ENCODE peak calls at places on chromosomes 3 and 15, in five cellular contexts. One of them, this sample, is unnamed.

GRCh38 chr15:64845183-64845611 is 3.5 kb downstream of the PLEKHO2 start:
- DNase-seq in K562: no peak
- DNase-seq in endothelial cell of umbilical vein: peak; percentile 53
- DNase-seq in GM12878: no peak
- DNase-seq in A549: no peak
- DNase-seq in this sample: peak; percentile 63

GRCh38 chr3:102183623-102184022 is 251.2 kb upstream of the ZPLD1 start:
- DNase-seq in K562: no peak
- DNase-seq in endothelial cell of umbilical vein: no peak
- DNase-seq in GM12878: no peak
- DNase-seq in A549: no peak
- DNase-seq in this sample: no peak

GRCh38 chr15:40259021-40259420 is 20.2 kb downstream of the PAK6 start:
- DNase-seq in K562: no peak
- DNase-seq in endothelial cell of umbilical vein: no peak
- DNase-seq in GM12878: no peak
- DNase-seq in A549: no peak
- DNase-seq in this sample: no peak

GRCh38 chr15:71945012-71945411 is 134.7 kb downstream of the NR2E3 start:
- DNase-seq in K562: no peak
- DNase-seq in endothelial cell of umbilical vein: no peak
- DNase-seq in GM12878: no peak
- DNase-seq in A549: no peak
- DNase-seq in this sample: no peak

GRCh38 chr3:16335772-16336621 is 71.0 kb downstream of the OXNAD1 start:
- DNase-seq in K562: no peak
- DNase-seq in endothelial cell of umbilical vein: no peak
- DNase-seq in GM12878: no peak
- DNase-seq in A549: no peak
- DNase-seq in this sample: no peak

GRCh38 chr3:179482857-179483256 is 31.6 kb upstream of the GNB4 start:
- DNase-seq in K562: no peak
- DNase-seq in endothelial cell of umbilical vein: peak; percentile 77
- DNase-seq in GM12878: no peak
- DNase-seq in A549: no peak
- DNase-seq in this sample: no peak

GRCh38 chr15:60006203-60006782 is 2.2 kb downstream of the FOXB1 start:
- DNase-seq in K562: peak; percentile 26
- DNase-seq in endothelial cell of umbilical vein: peak; percentile 22
- DNase-seq in GM12878: no peak
- DNase-seq in A549: no peak
- DNase-seq in this sample: peak; percentile 51

GRCh38 chr3:185561374-185561943 is 9.1 kb upstream of the LIPH start:
- DNase-seq in K562: no peak
- DNase-seq in endothelial cell of umbilical vein: no peak
- DNase-seq in GM12878: no peak
- DNase-seq in A549: no peak
- DNase-seq in this sample: no peak

GRCh38 chr3:25781758-25782594 is 1.3 kb downstream of the NGLY1 start:
- DNase-seq in K562: peak; percentile 41
- DNase-seq in endothelial cell of umbilical vein: no peak
- DNase-seq in GM12878: peak; percentile 68
- DNase-seq in A549: no peak
- DNase-seq in this sample: peak; percentile 27

GRCh38 chr15:48928877-48929538 is 34.7 kb downstream of the SHC4 start:
- DNase-seq in K562: no peak
- DNase-seq in endothelial cell of umbilical vein: no peak
- DNase-seq in GM12878: no peak
- DNase-seq in A549: no peak
- DNase-seq in this sample: peak; percentile 20

GRCh38 chr3:68306571-68306970 is 625.8 kb downstream of the TAFA4 start:
- DNase-seq in K562: peak; percentile 9
- DNase-seq in endothelial cell of umbilical vein: no peak
- DNase-seq in GM12878: no peak
- DNase-seq in A549: no peak
- DNase-seq in this sample: peak; percentile 31

GRCh38 chr15:83206971-83207621 is 527 bp downstream of the HDGFL3 start:
- DNase-seq in K562: peak; percentile 66
- DNase-seq in endothelial cell of umbilical vein: peak; percentile 40
- DNase-seq in GM12878: no peak
- DNase-seq in A549: peak; percentile 58
- DNase-seq in this sample: no peak

GRCh38 chr3:182979719-182980191 is 583 bp downstream of the DCUN1D1 start:
- DNase-seq in K562: peak; percentile 25
- DNase-seq in endothelial cell of umbilical vein: peak; percentile 32
- DNase-seq in GM12878: no peak
- DNase-seq in A549: peak; percentile 6
- DNase-seq in this sample: peak; percentile 63

GRCh38 chr3:89260721-89261120 is 153.3 kb downstream of the EPHA3 start:
- DNase-seq in K562: no peak
- DNase-seq in endothelial cell of umbilical vein: no peak
- DNase-seq in GM12878: no peak
- DNase-seq in A549: no peak
- DNase-seq in this sample: no peak

GRCh38 chr15:99526671-99527070 is 39.1 kb upstream of the MEF2A start:
- DNase-seq in K562: no peak
- DNase-seq in endothelial cell of umbilical vein: no peak
- DNase-seq in GM12878: no peak
- DNase-seq in A549: no peak
- DNase-seq in this sample: no peak

GRCh38 chr15:38687340-38687739 is 122.7 kb upstream of the RASGRP1 start:
- DNase-seq in K562: no peak
- DNase-seq in endothelial cell of umbilical vein: no peak
- DNase-seq in GM12878: no peak
- DNase-seq in A549: no peak
- DNase-seq in this sample: no peak

GRCh38 chr15:36814708-36815107 is 235.3 kb downstream of the CDIN1 start:
- DNase-seq in K562: no peak
- DNase-seq in endothelial cell of umbilical vein: no peak
- DNase-seq in GM12878: no peak
- DNase-seq in A549: no peak
- DNase-seq in this sample: no peak

GRCh38 chr3:167967257-167968010 is 128.3 kb downstream of the GOLIM4 start:
- DNase-seq in K562: no peak
- DNase-seq in endothelial cell of umbilical vein: no peak
- DNase-seq in GM12878: no peak
- DNase-seq in A549: no peak
- DNase-seq in this sample: no peak

GRCh38 chr3:189756651-189757078 is 125.5 kb downstream of the TP63 start:
- DNase-seq in K562: no peak
- DNase-seq in endothelial cell of umbilical vein: no peak
- DNase-seq in GM12878: no peak
- DNase-seq in A549: no peak
- DNase-seq in this sample: no peak

GRCh38 chr15:68798695-68799094 is 22.0 kb downstream of the ANP32A start:
- DNase-seq in K562: no peak
- DNase-seq in endothelial cell of umbilical vein: no peak
- DNase-seq in GM12878: no peak
- DNase-seq in A549: no peak
- DNase-seq in this sample: no peak

GRCh38 chr3:160754371-160754854 is 1.6 kb upstream of the PPM1L start:
- DNase-seq in K562: no peak
- DNase-seq in endothelial cell of umbilical vein: peak; percentile 64
- DNase-seq in GM12878: no peak
- DNase-seq in A549: peak; percentile 5
- DNase-seq in this sample: peak; percentile 55

GRCh38 chr15:33735637-33736247 is 232.6 kb upstream of the CHRM5 start:
- DNase-seq in K562: peak; percentile 21
- DNase-seq in endothelial cell of umbilical vein: peak; percentile 32
- DNase-seq in GM12878: no peak
- DNase-seq in A549: peak; percentile 46
- DNase-seq in this sample: peak; percentile 56

GRCh38 chr3:127213381-127213918 is 20.5 kb downstream of the PRR23E start:
- DNase-seq in K562: no peak
- DNase-seq in endothelial cell of umbilical vein: no peak
- DNase-seq in GM12878: no peak
- DNase-seq in A549: no peak
- DNase-seq in this sample: no peak

GRCh38 chr3:118729546-118729945 is 305.1 kb downstream of the IGSF11 start:
- DNase-seq in K562: no peak
- DNase-seq in endothelial cell of umbilical vein: no peak
- DNase-seq in GM12878: no peak
- DNase-seq in A549: no peak
- DNase-seq in this sample: peak; percentile 4

GRCh38 chr3:47495886-47496285 is 17.6 kb downstream of the ELP6 start:
- DNase-seq in K562: no peak
- DNase-seq in endothelial cell of umbilical vein: no peak
- DNase-seq in GM12878: no peak
- DNase-seq in A549: no peak
- DNase-seq in this sample: no peak

GRCh38 chr15:39922450-39923092 is 2.5 kb upstream of the GPR176 start:
- DNase-seq in K562: no peak
- DNase-seq in endothelial cell of umbilical vein: no peak
- DNase-seq in GM12878: no peak
- DNase-seq in A549: no peak
- DNase-seq in this sample: no peak

DNA sequence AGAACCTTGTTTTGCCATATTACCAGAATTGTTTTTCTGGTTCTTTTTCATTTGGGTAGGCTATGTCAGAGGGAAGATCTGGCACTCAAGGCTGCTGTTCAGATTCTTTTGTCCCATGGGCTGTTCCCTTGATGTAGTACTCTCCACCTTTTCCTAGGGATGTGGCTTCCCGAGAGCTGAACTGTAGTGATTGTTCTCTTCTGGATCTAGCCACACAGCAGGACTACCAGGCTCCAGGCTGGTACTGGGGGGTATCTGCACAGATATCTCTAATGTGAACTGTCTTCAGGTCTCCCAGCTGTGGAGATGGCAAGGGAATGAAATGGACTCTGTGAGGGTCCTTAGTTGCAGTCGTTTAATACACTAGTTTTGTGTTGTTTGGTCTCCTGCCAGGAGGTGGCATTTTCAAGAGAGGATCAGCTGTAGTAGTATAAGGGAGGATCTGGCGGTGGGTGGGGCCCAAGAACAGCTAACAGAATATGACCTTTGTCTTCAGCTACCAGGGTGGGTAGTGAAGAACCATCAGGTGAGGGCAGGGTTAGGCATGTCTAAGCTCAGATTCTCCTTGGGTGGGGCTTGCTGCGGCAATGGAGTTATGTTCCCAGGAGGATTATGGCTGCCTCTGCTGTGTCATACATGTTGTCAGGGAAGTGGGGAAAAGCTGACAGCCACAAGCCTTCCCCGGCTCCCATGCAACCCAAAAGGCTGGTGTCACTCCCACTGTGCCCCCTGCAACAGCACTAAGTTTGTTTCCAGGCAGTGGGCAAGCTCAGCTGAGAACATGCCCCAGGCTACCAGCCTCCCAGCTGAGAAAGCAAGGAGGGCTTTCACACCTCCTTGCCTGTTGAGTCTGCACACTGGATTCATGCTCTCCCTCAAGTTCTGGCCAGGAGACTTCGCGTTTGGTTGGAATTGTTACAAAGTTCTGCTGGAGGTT is 252.5 kb downstream of the ISL2 start:
- DNase-seq in K562: no peak
- DNase-seq in endothelial cell of umbilical vein: no peak
- DNase-seq in GM12878: no peak
- DNase-seq in A549: no peak
- DNase-seq in this sample: peak; percentile 0
- TF ChIP-seq POLR2A in K562: no peak
- TF ChIP-seq POLR2A in endothelial cell of umbilical vein: no peak
- TF ChIP-seq POLR2A in GM12878: no peak
- TF ChIP-seq POLR2A in A549: no peak
- TF ChIP-seq POLR2A in this sample: no peak

GRCh38 chr3:115148142-115148790 is 1.2 kb upstream of the ZBTB20 start:
- DNase-seq in K562: no peak
- DNase-seq in endothelial cell of umbilical vein: no peak
- DNase-seq in GM12878: no peak
- DNase-seq in A549: no peak
- DNase-seq in this sample: peak; percentile 6
- TF ChIP-seq MYC in K562: no peak
- TF ChIP-seq MYC in endothelial cell of umbilical vein: no peak
- TF ChIP-seq MYC in GM12878: no peak
- TF ChIP-seq MYC in A549: no peak
- TF ChIP-seq MYC in this sample: no peak

DNA sequence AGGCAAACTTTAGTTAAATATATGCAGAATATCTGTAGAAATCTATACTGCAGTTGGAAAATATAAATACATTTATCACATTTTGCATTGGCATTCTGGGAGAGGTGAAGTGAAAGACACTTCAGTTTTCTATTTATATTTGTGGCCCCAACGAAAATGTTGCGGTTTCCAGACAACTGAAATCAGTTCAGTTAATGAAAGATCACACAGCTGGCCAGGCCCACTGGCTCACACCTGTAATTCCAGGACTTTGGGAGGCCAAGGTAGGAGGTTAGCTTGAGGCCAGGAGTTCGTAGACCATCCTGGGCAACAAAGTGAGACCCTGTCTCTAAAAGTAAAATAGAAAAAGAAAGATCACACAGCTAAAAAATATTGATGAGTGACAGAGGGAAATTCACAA is 11.9 kb upstream of the CLASP2 start:
- DNase-seq in K562: no peak
- DNase-seq in endothelial cell of umbilical vein: no peak
- DNase-seq in GM12878: no peak
- DNase-seq in A549: no peak
- DNase-seq in this sample: no peak
- H3K4me3 ChIP-seq in K562: no peak overlapping the region
- H3K4me3 ChIP-seq in endothelial cell of umbilical vein: no peak overlapping the region
- H3K4me3 ChIP-seq in GM12878: no peak overlapping the region
- H3K4me3 ChIP-seq in A549: no peak overlapping the region
- H3K4me3 ChIP-seq in this sample: no peak overlapping the region

GRCh38 chr3:66499881-66500574 is 794 bp downstream of the LRIG1 start:
- DNase-seq in K562: no peak
- DNase-seq in endothelial cell of umbilical vein: no peak
- DNase-seq in GM12878: no peak
- DNase-seq in A549: peak; percentile 20
- DNase-seq in this sample: no peak

GRCh38 chr3:66498718-66499611 is 1.9 kb downstream of the LRIG1 start:
- DNase-seq in K562: no peak
- DNase-seq in endothelial cell of umbilical vein: peak; percentile 53
- DNase-seq in GM12878: no peak
- DNase-seq in A549: no peak
- DNase-seq in this sample: no peak

GRCh38 chr3:66501483-66502266 is 853 bp upstream of the LRIG1 start:
- DNase-seq in K562: no peak
- DNase-seq in endothelial cell of umbilical vein: no peak
- DNase-seq in GM12878: no peak
- DNase-seq in A549: no peak
- DNase-seq in this sample: no peak

GRCh38 chr3:66502267-66502874 is 1.5 kb upstream of the LRIG1 start:
- DNase-seq in K562: no peak
- DNase-seq in endothelial cell of umbilical vein: no peak
- DNase-seq in GM12878: no peak
- DNase-seq in A549: no peak
- DNase-seq in this sample: no peak

GRCh38 chr3:66500575-66501482 is at the start of gene LRIG1:
- DNase-seq in K562: peak; percentile 95
- DNase-seq in endothelial cell of umbilical vein: peak; percentile 99
- DNase-seq in GM12878: peak; percentile 68
- DNase-seq in A549: peak; percentile 84
- DNase-seq in this sample: peak; percentile 73
- TF ChIP-seq POLR2A in K562: no peak
- TF ChIP-seq POLR2A in endothelial cell of umbilical vein: peak; percentile 80
- TF ChIP-seq POLR2A in GM12878: peak; percentile 84
- TF ChIP-seq POLR2A in A549: peak; percentile 34
- TF ChIP-seq POLR2A in this sample: no peak

This sample was measured in NB4.